ENCODE peak calls at places on chromosomes 7 and 10, in seven cellular contexts. E, Y, N, L, T, G and M are unnamed samples.

GRCh38 chr7:16644987-16645592 is 464 bp downstream of the ANKMY2 start:
- DNase-seq in E (no peak), Y (peak; percentile 49), N (peak; percentile 25), L (no peak), T (no peak), G (peak; percentile 30), M (no peak)

GRCh38 chr10:84184517-84184916 is 9.8 kb upstream of the CDHR1 start:
- DNase-seq in E (no peak), Y (no peak), N (no peak), L (no peak), T (no peak), G (no peak), M (no peak)

GRCh38 chr7:69880848-69881247 is 282.6 kb downstream of the AUTS2 start:
- DNase-seq in E (no peak), Y (no peak), N (no peak), L (no peak), T (no peak), G (no peak), M (no peak)

GRCh38 chr7:771241-772004 is 44.3 kb upstream of the PRKAR1B start:
- DNase-seq in E (peak; percentile 90), Y (no peak), N (peak; percentile 40), L (peak; percentile 84), T (no peak), G (no peak), M (peak; percentile 81)

GRCh38 chr10:70462349-70462984 is 16.1 kb upstream of the PALD1 start:
- DNase-seq in E (peak; percentile 69), Y (no peak), N (peak; percentile 38), L (no peak), T (peak; percentile 45), G (peak; percentile 23), M (peak; percentile 39)

GRCh38 chr7:158325530-158326381 is 261.9 kb downstream of the PTPRN2 start:
- DNase-seq in E (no peak), Y (no peak), N (no peak), L (peak; percentile 75), T (peak; percentile 98), G (no peak), M (no peak)

GRCh38 chr10:113022265-113022664 is 72.2 kb downstream of the TCF7L2 start:
- DNase-seq in E (no peak), Y (no peak), N (no peak), L (no peak), T (no peak), G (no peak), M (no peak)

GRCh38 chr7:44143606-44144250 is 2.6 kb upstream of the MYL7 start:
- DNase-seq in E (no peak), Y (no peak), N (no peak), L (no peak), T (peak; percentile 41), G (no peak), M (no peak)

GRCh38 chr10:118405933-118406332 is 63.8 kb upstream of the FAM204A start:
- DNase-seq in E (no peak), Y (no peak), N (no peak), L (no peak), T (no peak), G (no peak), M (no peak)

GRCh38 chr7:1137517-1138167 is 22.4 kb downstream of the ZFAND2A start:
- DNase-seq in E (no peak), Y (no peak), N (no peak), L (no peak), T (no peak), G (no peak), M (no peak)

GRCh38 chr7:144827581-144828139 is 8.2 kb downstream of the TPK1 start:
- DNase-seq in E (no peak), Y (no peak), N (no peak), L (peak; percentile 45), T (peak; percentile 59), G (peak; percentile 89), M (no peak)

GRCh38 chr10:21925851-21926250 is 77.7 kb downstream of the DNAJC1 start:
- DNase-seq in E (no peak), Y (no peak), N (no peak), L (no peak), T (no peak), G (no peak), M (no peak)

GRCh38 chr10:21929070-21929469 is 74.5 kb downstream of the DNAJC1 start:
- DNase-seq in E (no peak), Y (no peak), N (no peak), L (no peak), T (no peak), G (peak; percentile 66), M (no peak)

GRCh38 chr10:21926358-21926890 is 77.1 kb downstream of the DNAJC1 start:
- DNase-seq in E (no peak), Y (no peak), N (no peak), L (no peak), T (no peak), G (peak; percentile 30), M (no peak)

GRCh38 chr10:21926949-21927348 is 76.6 kb downstream of the DNAJC1 start:
- DNase-seq in E (no peak), Y (peak; percentile 29), N (no peak), L (peak; percentile 73), T (no peak), G (peak; percentile 97), M (no peak)

GRCh38 chr10:21927601-21928000 is 75.9 kb downstream of the DNAJC1 start:
- DNase-seq in E (no peak), Y (no peak), N (no peak), L (no peak), T (no peak), G (peak; percentile 84), M (no peak)
- H3K27ac ChIP-seq in E (no peak overlapping the region), Y (no peak overlapping the region), N (no peak overlapping the region), L (peak overlapping the region; percentile 20), T (peak overlapping the region; percentile 63), G (no peak overlapping the region), M (no peak overlapping the region)

GRCh38 chr10:61933857-61934559 is 32.5 kb downstream of the ARID5B start:
- DNase-seq in E (no peak), Y (no peak), N (no peak), L (no peak), T (no peak), G (no peak), M (no peak)

GRCh38 chr10:61931620-61932332 is 30.3 kb downstream of the ARID5B start:
- DNase-seq in E (no peak), Y (no peak), N (no peak), L (no peak), T (no peak), G (peak; percentile 45), M (no peak)

GRCh38 chr10:61935085-61935484 is 33.6 kb downstream of the ARID5B start:
- DNase-seq in E (no peak), Y (no peak), N (no peak), L (no peak), T (no peak), G (no peak), M (no peak)

GRCh38 chr10:61929555-61929954 is 28.1 kb downstream of the ARID5B start:
- DNase-seq in E (no peak), Y (no peak), N (no peak), L (no peak), T (no peak), G (no peak), M (no peak)
- H3K4me1 ChIP-seq in E (no peaks in the 10 kb centered on the region), Y (no peaks in the 10 kb centered on the region), N (no peaks in the 10 kb centered on the region), L (peaks cover 8% of the 10 kb centered on the region), T (no peaks in the 10 kb centered on the region), G (peaks cover 2% of the 10 kb centered on the region), M (no peaks in the 10 kb centered on the region)

DNA sequence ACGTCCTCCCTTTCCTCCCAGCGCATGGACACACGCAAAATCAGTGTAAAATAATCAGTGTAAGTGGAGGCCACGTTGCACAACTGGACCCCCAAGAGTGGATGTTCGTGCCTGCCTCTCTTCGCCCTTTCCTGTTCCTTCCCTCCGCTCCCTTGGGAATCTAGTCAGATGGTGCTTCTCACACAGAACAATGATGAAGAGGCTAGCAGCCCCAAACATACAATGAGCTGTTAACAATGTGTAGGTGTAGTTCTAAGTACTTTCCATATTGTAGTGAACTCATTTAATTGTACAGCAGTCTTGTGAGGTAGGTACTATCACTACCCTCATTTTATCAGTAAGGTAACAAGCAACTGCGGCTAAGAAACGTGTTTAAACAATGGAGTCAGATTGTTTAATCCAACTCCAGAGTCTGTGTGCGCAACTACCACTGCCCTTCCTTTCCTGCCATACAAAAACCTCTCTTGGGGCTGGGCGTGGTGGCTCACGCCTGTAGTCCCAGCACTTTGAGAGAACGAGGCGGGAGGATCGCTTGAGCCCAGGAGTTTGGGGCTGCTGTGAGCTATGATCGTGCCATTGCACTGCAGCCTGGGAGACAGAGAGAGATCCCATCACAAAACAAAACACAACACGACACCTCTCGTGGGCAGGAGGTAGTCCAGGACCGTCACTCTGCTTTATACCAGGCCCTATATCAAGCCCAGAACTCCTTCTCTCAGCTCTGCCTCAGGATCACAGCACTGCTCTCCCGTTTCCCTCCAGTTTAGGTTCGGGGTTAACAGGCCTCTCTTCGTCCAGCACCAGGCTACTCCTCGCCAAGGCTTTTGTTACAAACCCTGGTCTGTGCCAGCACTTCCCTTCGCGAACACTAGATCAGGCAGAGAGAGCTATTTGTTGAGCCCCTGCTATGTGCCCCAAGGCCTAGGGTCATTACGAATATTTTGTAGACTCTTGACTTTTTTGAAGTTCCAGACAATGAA is 1.1 kb downstream of the FKBP9 start:
- DNase-seq in E (no peak), Y (no peak), N (peak; percentile 38), L (peak; percentile 10), T (peak; percentile 59), G (peak; percentile 50), M (peak; percentile 72)
- TF ChIP-seq CTCF in E (no peak), Y (no peak), N (no peak), L (no peak), T (no peak), G (no peak), M (no peak)

GRCh38 chr10:102509387-102509786 is 5.6 kb downstream of the SUFU start:
- DNase-seq in E (no peak), Y (no peak), N (no peak), L (no peak), T (no peak), G (peak; percentile 54), M (no peak)

GRCh38 chr10:102515724-102516123 is 12.0 kb downstream of the SUFU start:
- DNase-seq in E (no peak), Y (no peak), N (no peak), L (no peak), T (no peak), G (no peak), M (no peak)

GRCh38 chr10:102508506-102508905 is 4.7 kb downstream of the SUFU start:
- DNase-seq in E (no peak), Y (no peak), N (no peak), L (no peak), T (no peak), G (no peak), M (no peak)

GRCh38 chr10:102514487-102515311 is 10.9 kb downstream of the SUFU start:
- DNase-seq in E (no peak), Y (no peak), N (no peak), L (no peak), T (no peak), G (no peak), M (no peak)

DNA sequence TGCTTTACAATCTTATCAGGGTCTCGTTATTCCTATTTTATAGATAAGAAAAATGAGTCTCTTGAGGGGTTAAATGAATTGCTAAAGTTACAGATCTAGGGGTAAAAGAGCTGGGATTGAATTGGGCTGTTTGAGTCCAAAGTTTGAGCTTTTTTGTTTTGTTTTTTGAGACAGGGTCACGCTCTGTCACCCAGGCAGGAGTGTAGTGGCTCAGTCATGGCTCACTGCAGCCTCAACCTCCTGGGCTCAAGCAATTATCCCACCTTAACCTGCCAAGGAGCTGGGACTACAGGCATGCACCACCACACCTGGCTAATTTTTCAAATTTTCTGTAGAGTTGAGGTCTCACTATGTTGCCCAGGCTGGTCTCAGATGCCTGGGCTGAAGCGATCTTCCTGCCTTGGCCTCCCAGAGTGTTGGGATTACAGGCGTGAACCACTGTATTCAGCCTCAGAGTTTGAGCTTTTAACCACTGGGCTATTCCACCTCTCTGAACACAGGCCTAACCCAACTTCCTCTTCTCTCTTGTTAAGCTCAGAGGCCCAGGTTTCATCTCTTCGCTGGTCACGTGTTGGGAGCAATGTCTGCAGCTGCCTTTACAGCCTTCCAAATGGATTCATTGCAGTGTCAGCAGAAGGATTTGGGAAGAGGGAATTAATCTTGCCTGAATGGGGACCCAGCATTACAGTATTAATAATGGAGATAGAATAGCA is 7.9 kb downstream of the SUFU start:
- DNase-seq in E (no peak), Y (no peak), N (no peak), L (no peak), T (no peak), G (no peak), M (no peak)
- H3K27ac ChIP-seq in E (no peak overlapping the region), Y (no peak overlapping the region), N (no peak overlapping the region), L (no peak overlapping the region), T (no peak overlapping the region), G (no peak overlapping the region), M (no peak overlapping the region)